ENCODE peak calls at places on chromosomes 2 and 18, in ten cellular contexts. One of them, this sample, is unnamed.

GRCh38 chr2:72949045-72949444 is 31.7 kb downstream of the EMX1 start:
- DNase-seq in lower lobe of right lung: no peak
- DNase-seq in cardiac fibroblast: no peak
- DNase-seq in lower leg skin: no peak
- DNase-seq in BJ: no peak
- DNase-seq in fibroblast of pulmonary artery: no peak
- DNase-seq in breast epithelium: no peak
- DNase-seq in thoracic aorta: no peak
- DNase-seq in brain microvascular endothelial cell: no peak
- DNase-seq in CD8-positive, alpha-beta T cell: no peak
- DNase-seq in this sample: peak

GRCh38 chr2:131431336-131431735 is 44.6 kb upstream of the TUBA3D start:
- DNase-seq in lower lobe of right lung: no peak
- DNase-seq in cardiac fibroblast: peak
- DNase-seq in lower leg skin: no peak
- DNase-seq in BJ: no peak
- DNase-seq in fibroblast of pulmonary artery: peak
- DNase-seq in breast epithelium: no peak
- DNase-seq in thoracic aorta: no peak
- DNase-seq in brain microvascular endothelial cell: no peak
- DNase-seq in CD8-positive, alpha-beta T cell: no peak
- DNase-seq in this sample: no peak

GRCh38 chr18:41881285-41881684 is 73.7 kb upstream of the PIK3C3 start:
- DNase-seq in lower lobe of right lung: no peak
- DNase-seq in cardiac fibroblast: peak
- DNase-seq in lower leg skin: no peak
- DNase-seq in BJ: no peak
- DNase-seq in fibroblast of pulmonary artery: peak
- DNase-seq in breast epithelium: no peak
- DNase-seq in thoracic aorta: no peak
- DNase-seq in brain microvascular endothelial cell: peak
- DNase-seq in CD8-positive, alpha-beta T cell: no peak
- DNase-seq in this sample: peak

GRCh38 chr2:223641062-223641461 is 38.9 kb upstream of the SCG2 start:
- DNase-seq in lower lobe of right lung: no peak
- DNase-seq in cardiac fibroblast: no peak
- DNase-seq in lower leg skin: no peak
- DNase-seq in BJ: no peak
- DNase-seq in fibroblast of pulmonary artery: no peak
- DNase-seq in breast epithelium: no peak
- DNase-seq in thoracic aorta: no peak
- DNase-seq in brain microvascular endothelial cell: no peak
- DNase-seq in CD8-positive, alpha-beta T cell: no peak
- DNase-seq in this sample: peak

GRCh38 chr18:47999801-48000248 is 69.4 kb upstream of the SMAD2 start:
- DNase-seq in lower lobe of right lung: no peak
- DNase-seq in cardiac fibroblast: no peak
- DNase-seq in lower leg skin: no peak
- DNase-seq in BJ: no peak
- DNase-seq in fibroblast of pulmonary artery: no peak
- DNase-seq in breast epithelium: no peak
- DNase-seq in thoracic aorta: no peak
- DNase-seq in brain microvascular endothelial cell: no peak
- DNase-seq in CD8-positive, alpha-beta T cell: peak
- DNase-seq in this sample: no peak

GRCh38 chr2:38446418-38446817 is 69.3 kb upstream of the ATL2 start:
- DNase-seq in lower lobe of right lung: no peak
- DNase-seq in cardiac fibroblast: no peak
- DNase-seq in lower leg skin: no peak
- DNase-seq in BJ: no peak
- DNase-seq in fibroblast of pulmonary artery: peak
- DNase-seq in breast epithelium: no peak
- DNase-seq in thoracic aorta: no peak
- DNase-seq in brain microvascular endothelial cell: no peak
- DNase-seq in CD8-positive, alpha-beta T cell: no peak
- DNase-seq in this sample: no peak

GRCh38 chr2:67877281-67877680 is 185.5 kb downstream of the C1D start:
- DNase-seq in lower lobe of right lung: no peak
- DNase-seq in cardiac fibroblast: no peak
- DNase-seq in lower leg skin: no peak
- DNase-seq in BJ: no peak
- DNase-seq in fibroblast of pulmonary artery: no peak
- DNase-seq in breast epithelium: no peak
- DNase-seq in thoracic aorta: no peak
- DNase-seq in brain microvascular endothelial cell: no peak
- DNase-seq in CD8-positive, alpha-beta T cell: no peak
- DNase-seq in this sample: no peak

GRCh38 chr2:234677758-234678538 is 181.1 kb upstream of the ARL4C start:
- DNase-seq in lower lobe of right lung: no peak
- DNase-seq in cardiac fibroblast: peak
- DNase-seq in lower leg skin: no peak
- DNase-seq in BJ: no peak
- DNase-seq in fibroblast of pulmonary artery: peak
- DNase-seq in breast epithelium: no peak
- DNase-seq in thoracic aorta: no peak
- DNase-seq in brain microvascular endothelial cell: peak
- DNase-seq in CD8-positive, alpha-beta T cell: no peak
- DNase-seq in this sample: peak

GRCh38 chr2:229775614-229776313 is 61.4 kb upstream of the DNER start:
- DNase-seq in lower lobe of right lung: no peak
- DNase-seq in cardiac fibroblast: peak
- DNase-seq in lower leg skin: no peak
- DNase-seq in BJ: no peak
- DNase-seq in fibroblast of pulmonary artery: peak
- DNase-seq in breast epithelium: no peak
- DNase-seq in thoracic aorta: no peak
- DNase-seq in brain microvascular endothelial cell: no peak
- DNase-seq in CD8-positive, alpha-beta T cell: no peak
- DNase-seq in this sample: no peak

GRCh38 chr2:72108121-72108520 is 39.5 kb downstream of the CYP26B1 start:
- DNase-seq in lower lobe of right lung: no peak
- DNase-seq in cardiac fibroblast: peak
- DNase-seq in lower leg skin: no peak
- DNase-seq in BJ: no peak
- DNase-seq in fibroblast of pulmonary artery: peak
- DNase-seq in breast epithelium: no peak
- DNase-seq in thoracic aorta: no peak
- DNase-seq in brain microvascular endothelial cell: no peak
- DNase-seq in CD8-positive, alpha-beta T cell: no peak
- DNase-seq in this sample: peak

GRCh38 chr18:76445275-76445674 is 49.8 kb downstream of the ZNF516 start:
- DNase-seq in lower lobe of right lung: no peak
- DNase-seq in cardiac fibroblast: peak
- DNase-seq in lower leg skin: no peak
- DNase-seq in BJ: peak
- DNase-seq in fibroblast of pulmonary artery: peak
- DNase-seq in breast epithelium: no peak
- DNase-seq in thoracic aorta: no peak
- DNase-seq in brain microvascular endothelial cell: peak
- DNase-seq in CD8-positive, alpha-beta T cell: no peak
- DNase-seq in this sample: peak

GRCh38 chr18:49590608-49591007 is 28.8 kb downstream of the LIPG start:
- DNase-seq in lower lobe of right lung: no peak
- DNase-seq in cardiac fibroblast: no peak
- DNase-seq in lower leg skin: no peak
- DNase-seq in BJ: no peak
- DNase-seq in fibroblast of pulmonary artery: no peak
- DNase-seq in breast epithelium: no peak
- DNase-seq in thoracic aorta: no peak
- DNase-seq in brain microvascular endothelial cell: no peak
- DNase-seq in CD8-positive, alpha-beta T cell: no peak
- DNase-seq in this sample: no peak

GRCh38 chr2:196336206-196336605 is 164.8 kb upstream of the STK17B start:
- DNase-seq in lower lobe of right lung: no peak
- DNase-seq in cardiac fibroblast: no peak
- DNase-seq in lower leg skin: no peak
- DNase-seq in BJ: no peak
- DNase-seq in fibroblast of pulmonary artery: no peak
- DNase-seq in breast epithelium: no peak
- DNase-seq in thoracic aorta: no peak
- DNase-seq in brain microvascular endothelial cell: peak
- DNase-seq in CD8-positive, alpha-beta T cell: no peak
- DNase-seq in this sample: no peak
- H3K4me3 ChIP-seq in lower lobe of right lung: no peak
- H3K4me3 ChIP-seq in cardiac fibroblast: no peak
- H3K4me3 ChIP-seq in lower leg skin: no peak
- H3K4me3 ChIP-seq in BJ: no peak
- H3K4me3 ChIP-seq in fibroblast of pulmonary artery: no peak
- H3K4me3 ChIP-seq in breast epithelium: no peak
- H3K4me3 ChIP-seq in thoracic aorta: no peak
- H3K4me3 ChIP-seq in brain microvascular endothelial cell: no peak
- H3K4me3 ChIP-seq in CD8-positive, alpha-beta T cell: no peak
- H3K4me3 ChIP-seq in this sample: no peak

DNA sequence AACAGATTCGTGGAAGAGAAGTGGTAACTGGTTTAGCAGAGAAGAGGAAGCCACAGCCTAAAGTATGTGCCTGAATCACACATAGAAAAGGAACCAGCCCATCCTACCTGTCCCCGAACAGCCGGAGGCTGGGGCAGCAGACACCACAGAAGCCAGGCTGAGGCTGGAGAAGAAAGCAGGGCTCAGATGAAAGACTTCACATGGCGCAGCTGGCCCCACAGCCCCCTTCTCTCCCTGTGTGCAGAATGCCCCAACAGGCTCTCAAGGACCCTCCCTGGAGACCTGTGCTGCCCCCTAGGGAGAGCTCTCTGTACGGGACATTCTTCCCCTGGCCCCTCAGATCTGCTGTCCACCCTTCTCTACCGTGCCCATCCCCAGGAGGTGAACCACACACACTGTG is 83.5 kb upstream of the RAB12 start:
- DNase-seq in lower lobe of right lung: no peak
- DNase-seq in cardiac fibroblast: no peak
- DNase-seq in lower leg skin: no peak
- DNase-seq in BJ: no peak
- DNase-seq in fibroblast of pulmonary artery: no peak
- DNase-seq in breast epithelium: no peak
- DNase-seq in thoracic aorta: no peak
- DNase-seq in brain microvascular endothelial cell: no peak
- DNase-seq in CD8-positive, alpha-beta T cell: no peak
- DNase-seq in this sample: no peak
- TF ChIP-seq CTCF in lower lobe of right lung: no peak
- TF ChIP-seq CTCF in cardiac fibroblast: no peak
- TF ChIP-seq CTCF in lower leg skin: no peak
- TF ChIP-seq CTCF in BJ: peak
- TF ChIP-seq CTCF in fibroblast of pulmonary artery: peak
- TF ChIP-seq CTCF in breast epithelium: no peak
- TF ChIP-seq CTCF in thoracic aorta: no peak
- TF ChIP-seq CTCF in brain microvascular endothelial cell: peak
- TF ChIP-seq CTCF in CD8-positive, alpha-beta T cell: no peak
- TF ChIP-seq CTCF in this sample: peak

GRCh38 chr2:55225481-55226020 is 6.5 kb downstream of the CLHC1 start:
- DNase-seq in lower lobe of right lung: no peak
- DNase-seq in cardiac fibroblast: no peak
- DNase-seq in lower leg skin: no peak
- DNase-seq in BJ: no peak
- DNase-seq in fibroblast of pulmonary artery: no peak
- DNase-seq in breast epithelium: no peak
- DNase-seq in thoracic aorta: no peak
- DNase-seq in brain microvascular endothelial cell: no peak
- DNase-seq in CD8-positive, alpha-beta T cell: no peak
- DNase-seq in this sample: no peak

GRCh38 chr2:55228224-55228563 is 3.9 kb downstream of the CLHC1 start:
- DNase-seq in lower lobe of right lung: no peak
- DNase-seq in cardiac fibroblast: no peak
- DNase-seq in lower leg skin: no peak
- DNase-seq in BJ: no peak
- DNase-seq in fibroblast of pulmonary artery: no peak
- DNase-seq in breast epithelium: no peak
- DNase-seq in thoracic aorta: no peak
- DNase-seq in brain microvascular endothelial cell: no peak
- DNase-seq in CD8-positive, alpha-beta T cell: no peak
- DNase-seq in this sample: no peak

GRCh38 chr2:55229221-55229620 is 2.9 kb downstream of the CLHC1 start:
- DNase-seq in lower lobe of right lung: no peak
- DNase-seq in cardiac fibroblast: no peak
- DNase-seq in lower leg skin: no peak
- DNase-seq in BJ: no peak
- DNase-seq in fibroblast of pulmonary artery: no peak
- DNase-seq in breast epithelium: no peak
- DNase-seq in thoracic aorta: no peak
- DNase-seq in brain microvascular endothelial cell: no peak
- DNase-seq in CD8-positive, alpha-beta T cell: no peak
- DNase-seq in this sample: no peak

GRCh38 chr2:55224761-55225261 is 7.3 kb downstream of the CLHC1 start:
- DNase-seq in lower lobe of right lung: no peak
- DNase-seq in cardiac fibroblast: no peak
- DNase-seq in lower leg skin: no peak
- DNase-seq in BJ: no peak
- DNase-seq in fibroblast of pulmonary artery: no peak
- DNase-seq in breast epithelium: no peak
- DNase-seq in thoracic aorta: no peak
- DNase-seq in brain microvascular endothelial cell: no peak
- DNase-seq in CD8-positive, alpha-beta T cell: no peak
- DNase-seq in this sample: no peak

DNA sequence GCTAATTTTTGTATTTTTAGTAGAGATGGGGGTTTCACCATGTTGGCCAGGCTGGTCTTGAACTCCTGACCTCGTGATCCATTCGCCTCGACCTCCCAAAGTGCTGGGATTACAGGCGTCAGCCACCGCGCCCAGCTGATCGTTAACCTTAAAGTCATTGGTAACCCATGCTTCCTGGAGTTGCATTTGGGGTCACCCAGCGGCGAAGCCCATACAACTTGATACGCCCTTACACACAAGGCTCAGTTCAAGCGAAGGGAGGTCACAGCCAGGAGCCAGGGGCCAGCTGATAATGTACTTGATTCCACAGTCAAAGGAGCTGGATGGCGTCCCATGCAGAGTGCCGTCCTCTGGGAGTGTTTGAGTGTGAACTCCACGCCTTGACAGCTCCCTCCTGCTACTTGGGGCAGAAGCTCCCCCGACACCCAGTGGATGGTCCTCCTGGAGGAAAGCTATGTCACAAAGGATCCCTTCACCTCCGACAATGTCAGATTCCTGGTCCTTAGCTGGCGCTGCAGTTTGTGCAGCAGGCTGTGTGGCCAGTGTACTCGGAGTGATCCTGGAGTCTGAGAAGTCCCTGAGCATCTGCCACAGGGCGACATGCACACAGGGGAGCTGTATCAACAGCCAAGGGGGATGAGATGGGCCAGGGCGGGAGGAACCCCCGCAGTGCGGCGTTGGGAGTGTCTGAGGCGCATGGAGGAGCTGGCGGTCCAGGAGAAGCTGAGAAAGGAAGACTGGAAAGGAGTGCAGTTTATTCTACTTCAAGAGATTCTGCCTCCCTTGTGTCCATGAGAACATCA is 7.9 kb downstream of the CLHC1 start:
- DNase-seq in lower lobe of right lung: no peak
- DNase-seq in cardiac fibroblast: no peak
- DNase-seq in lower leg skin: no peak
- DNase-seq in BJ: no peak
- DNase-seq in fibroblast of pulmonary artery: no peak
- DNase-seq in breast epithelium: no peak
- DNase-seq in thoracic aorta: no peak
- DNase-seq in brain microvascular endothelial cell: no peak
- DNase-seq in CD8-positive, alpha-beta T cell: no peak
- DNase-seq in this sample: no peak
- H3K4me3 ChIP-seq in lower lobe of right lung: peak
- H3K4me3 ChIP-seq in cardiac fibroblast: no peak
- H3K4me3 ChIP-seq in lower leg skin: no peak
- H3K4me3 ChIP-seq in BJ: no peak
- H3K4me3 ChIP-seq in fibroblast of pulmonary artery: no peak
- H3K4me3 ChIP-seq in breast epithelium: peak
- H3K4me3 ChIP-seq in thoracic aorta: peak
- H3K4me3 ChIP-seq in brain microvascular endothelial cell: no peak
- H3K4me3 ChIP-seq in CD8-positive, alpha-beta T cell: no peak
- H3K4me3 ChIP-seq in this sample: no peak

GRCh38 chr2:33029459-33029858 is 82.7 kb downstream of the LTBP1 start:
- DNase-seq in lower lobe of right lung: no peak
- DNase-seq in cardiac fibroblast: no peak
- DNase-seq in lower leg skin: no peak
- DNase-seq in BJ: no peak
- DNase-seq in fibroblast of pulmonary artery: no peak
- DNase-seq in breast epithelium: no peak
- DNase-seq in thoracic aorta: no peak
- DNase-seq in brain microvascular endothelial cell: no peak
- DNase-seq in CD8-positive, alpha-beta T cell: no peak
- DNase-seq in this sample: no peak
- TF ChIP-seq CTCF in lower lobe of right lung: no peak
- TF ChIP-seq CTCF in cardiac fibroblast: no peak
- TF ChIP-seq CTCF in lower leg skin: no peak
- TF ChIP-seq CTCF in BJ: no peak
- TF ChIP-seq CTCF in fibroblast of pulmonary artery: no peak
- TF ChIP-seq CTCF in breast epithelium: no peak
- TF ChIP-seq CTCF in thoracic aorta: no peak
- TF ChIP-seq CTCF in brain microvascular endothelial cell: no peak
- TF ChIP-seq CTCF in CD8-positive, alpha-beta T cell: no peak
- TF ChIP-seq CTCF in this sample: no peak

This sample was measured in bronchial epithelial cell.